ENCODE peak calls at places on chromosomes 6 and 20, in five cellular contexts. W is uterus; Z is cardiac muscle cell; A is CD4-positive, CD25-positive, alpha-beta regulatory T cell; E is GM23248. R is an unnamed sample.
A peak's percentile ranks its signal among the peaks of the same experiment; 100 is the strongest.

GRCh38 chr6:14135865-14136539 is 18.4 kb downstream of the CD83 start:
- DNase-seq in W (no peak), Z (no peak), A (no peak), E (no peak), R (no peak)

GRCh38 chr6:148044921-148045320 is 297.7 kb upstream of the SASH1 start:
- DNase-seq in W (no peak), Z (no peak), A (no peak), E (no peak), R (no peak)

GRCh38 chr6:37218501-37218900 is 39.1 kb upstream of the TBC1D22B start:
- DNase-seq in W (no peak), Z (no peak), A (no peak), E (no peak), R (no peak)

GRCh38 chr20:706366-706885 is 30.8 kb upstream of the SCRT2 start:
- DNase-seq in W (no peak), Z (no peak), A (no peak), E (no peak), R (no peak)

GRCh38 chr6:11213305-11214106 is 19.0 kb downstream of the NEDD9 start:
- DNase-seq in W (no peak), Z (peak; percentile 58), A (no peak), E (peak; percentile 44), R (no peak)

GRCh38 chr6:142903806-142904205 is 41.2 kb downstream of the HIVEP2 start:
- DNase-seq in W (no peak), Z (no peak), A (peak; percentile 55), E (peak; percentile 42), R (peak; percentile 42)

GRCh38 chr20:47468290-47469050 is 33.2 kb upstream of the NCOA3 start:
- DNase-seq in W (no peak), Z (no peak), A (no peak), E (no peak), R (no peak)

GRCh38 chr20:35312348-35312747 is 20.1 kb upstream of the FAM83C start:
- DNase-seq in W (no peak), Z (peak; percentile 78), A (no peak), E (peak; percentile 92), R (no peak)

GRCh38 chr20:1242530-1242929 is 16.7 kb downstream of the RAD21L1 start:
- DNase-seq in W (no peak), Z (peak; percentile 64), A (no peak), E (peak; percentile 91), R (no peak)

GRCh38 chr20:15930324-15931305 is 642.6 kb downstream of the KIF16B start:
- DNase-seq in W (no peak), Z (peak; percentile 8), A (no peak), E (peak; percentile 64), R (no peak)

GRCh38 chr6:34526992-34527728 is 29.0 kb downstream of the SPDEF start:
- DNase-seq in W (peak; percentile 96), Z (peak; percentile 95), A (peak; percentile 95), E (peak; percentile 96), R (peak; percentile 93)

GRCh38 chr6:159729598-159729997 is 2.3 kb downstream of the WTAP start:
- DNase-seq in W (no peak), Z (peak; percentile 19), A (peak; percentile 34), E (peak; percentile 54), R (no peak)

GRCh38 chr6:30344868-30345671 is at the start of gene RPP21:
- DNase-seq in W (peak; percentile 83), Z (peak; percentile 82), A (peak; percentile 92), E (peak; percentile 94), R (peak; percentile 85)

GRCh38 chr6:168031411-168032382 is 34.2 kb downstream of the KIF25 start:
- DNase-seq in W (no peak), Z (peak; percentile 66), A (no peak), E (peak; percentile 79), R (no peak)

GRCh38 chr6:27209167-27209566 is 38.3 kb upstream of the PRSS16 start:
- DNase-seq in W (no peak), Z (no peak), A (no peak), E (no peak), R (no peak)

GRCh38 chr20:6921717-6922386 is 154.4 kb downstream of the BMP2 start:
- DNase-seq in W (no peak), Z (no peak), A (no peak), E (no peak), R (no peak)

GRCh38 chr6:15659181-15659580 is 3.6 kb downstream of the DTNBP1 start:
- DNase-seq in W (no peak), Z (no peak), A (no peak), E (no peak), R (no peak)

GRCh38 chr6:20533746-20534294 is 437 bp upstream of the CDKAL1 start:
- DNase-seq in W (no peak), Z (no peak), A (no peak), E (no peak), R (no peak)

GRCh38 chr6:7124631-7125030 is 16.9 kb downstream of the RREB1 start:
- DNase-seq in W (no peak), Z (no peak), A (no peak), E (peak; percentile 54), R (no peak)

GRCh38 chr6:57257911-57258541 is 35.9 kb upstream of the RAB23 start:
- DNase-seq in W (peak; percentile 37), Z (peak; percentile 70), A (no peak), E (peak; percentile 87), R (no peak)

GRCh38 chr6:138115877-138116660 is 8.8 kb upstream of the PERP start:
- DNase-seq in W (peak; percentile 21), Z (peak; percentile 84), A (peak; percentile 79), E (peak; percentile 90), R (peak; percentile 63)

GRCh38 chr6:18742406-18742805 is 355.3 kb downstream of the RNF144B start:
- DNase-seq in W (no peak), Z (peak; percentile 13), A (no peak), E (peak; percentile 78), R (no peak)

GRCh38 chr20:25042531-25043498 is 15.1 kb downstream of the ACSS1 start:
- DNase-seq in W (no peak), Z (no peak), A (peak; percentile 82), E (no peak), R (peak; percentile 68)

GRCh38 chr6:12277401-12277800 is 12.8 kb upstream of the EDN1 start:
- DNase-seq in W (no peak), Z (no peak), A (no peak), E (no peak), R (no peak)

GRCh38 chr6:68296126-68296525 is 339.0 kb upstream of the ADGRB3 start:
- DNase-seq in W (no peak), Z (peak; percentile 25), A (no peak), E (no peak), R (no peak)

GRCh38 chr6:38058022-38058421 is 238.5 kb downstream of the ZFAND3 start:
- DNase-seq in W (no peak), Z (no peak), A (peak; percentile 48), E (peak; percentile 60), R (no peak)

GRCh38 chr6:5246141-5246869 is 14.4 kb downstream of the LYRM4 start:
- DNase-seq in W (no peak), Z (no peak), A (no peak), E (no peak), R (no peak)

GRCh38 chr6:2899596-2899995 is 3.5 kb downstream of the SERPINB9 start:
- DNase-seq in W (no peak), Z (no peak), A (peak; percentile 78), E (no peak), R (peak; percentile 75)

GRCh38 chr6:143955971-143956370 is 52.1 kb downstream of the PLAGL1 start:
- DNase-seq in W (no peak), Z (no peak), A (no peak), E (no peak), R (no peak)

GRCh38 chr20:47768016-47768953 is 17.0 kb downstream of the SULF2 start:
- DNase-seq in W (no peak), Z (peak; percentile 55), A (no peak), E (no peak), R (no peak)

GRCh38 chr20:35564905-35565304 is 23.0 kb downstream of the ERGIC3 start:
- DNase-seq in W (no peak), Z (no peak), A (no peak), E (no peak), R (no peak)

GRCh38 chr6:113308266-113308665 is 548.9 kb upstream of the MARCKS start:
- DNase-seq in W (no peak), Z (no peak), A (no peak), E (no peak), R (no peak)

GRCh38 chr6:113301651-113302050 is 555.5 kb upstream of the MARCKS start:
- DNase-seq in W (no peak), Z (no peak), A (no peak), E (peak; percentile 58), R (no peak)

DNA sequence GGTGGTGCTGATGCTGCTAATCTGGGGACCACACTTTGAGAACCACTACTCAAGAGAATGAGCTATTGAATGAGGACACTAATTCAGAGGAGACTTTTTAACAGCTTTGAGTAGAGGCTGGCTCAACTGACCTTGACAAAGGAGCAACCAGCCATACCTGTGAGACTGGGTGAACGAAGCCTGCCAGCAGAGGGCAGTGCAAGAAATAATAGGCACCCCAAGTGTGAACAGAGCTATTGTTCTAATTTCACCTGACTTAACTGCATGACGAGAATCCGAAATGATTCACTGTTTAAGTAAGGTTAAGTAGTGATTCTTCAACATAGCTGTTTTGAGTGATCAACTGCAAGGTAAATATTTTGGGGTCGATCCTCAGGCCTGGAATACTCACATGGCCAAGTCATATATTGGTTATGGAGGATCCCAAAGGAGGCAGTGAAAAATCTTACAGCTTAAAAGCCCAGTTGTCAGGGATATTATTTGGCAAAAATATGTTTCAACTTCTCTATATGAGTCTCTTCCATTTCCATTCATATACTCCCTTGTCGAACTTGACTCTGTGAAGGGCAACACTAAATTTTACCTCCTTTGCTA is 550.5 kb upstream of the MARCKS start:
- DNase-seq in W (peak; percentile 62), Z (peak; percentile 51), A (peak; percentile 45), E (peak; percentile 49), R (peak; percentile 1)
- H3K4me3 ChIP-seq in W (no peak overlapping the region), Z (no peak overlapping the region), A (no peak overlapping the region), E (no peak overlapping the region), R (no peak overlapping the region)

GRCh38 chr6:39885691-39886090 is 48.6 kb downstream of the MOCS1 start:
- DNase-seq in W (no peak), Z (no peak), A (no peak), E (no peak), R (no peak)
- H3K27ac ChIP-seq in W (no peak overlapping the region), Z (no peak overlapping the region), A (no peak overlapping the region), E (no peak overlapping the region), R (no peak overlapping the region)

DNA sequence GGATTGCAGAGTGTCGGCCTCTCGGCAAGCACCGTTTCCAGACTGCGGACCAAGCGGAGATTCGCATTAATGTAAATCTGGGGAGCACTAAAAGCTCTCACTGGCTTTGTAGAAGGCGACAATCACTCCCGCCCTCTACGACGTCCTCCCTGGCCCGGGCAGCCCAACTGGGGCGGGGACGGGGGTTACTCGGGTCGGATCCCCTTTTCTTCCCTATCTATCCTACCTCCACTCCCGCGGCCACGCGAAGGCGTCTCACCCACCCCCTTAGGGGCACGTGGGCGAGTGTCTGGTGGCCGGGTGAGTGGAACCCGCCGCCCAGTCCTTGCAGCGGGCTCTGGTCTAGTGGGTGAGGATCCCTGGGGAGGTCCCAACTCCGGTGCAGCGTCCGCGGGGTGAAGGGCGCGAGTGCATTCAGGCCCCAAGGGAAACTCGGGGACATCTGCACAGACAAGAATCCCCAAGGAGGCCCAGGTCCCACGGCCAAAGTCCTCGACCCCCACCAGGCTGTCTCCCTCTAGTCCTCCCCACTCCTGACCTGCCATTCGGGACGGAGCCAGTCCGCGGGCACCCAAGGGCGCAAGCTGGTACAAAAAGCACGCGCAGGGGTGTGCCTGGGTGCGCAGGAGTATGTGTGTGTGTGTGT is 42.4 kb upstream of the OSTM1 start:
- DNase-seq in W (no peak), Z (no peak), A (no peak), E (no peak), R (peak; percentile 8)
- H3K27me3 ChIP-seq in W (peaks cover 16% of the 10 kb centered on the region), Z (peaks cover 100% of the 10 kb centered on the region), A (peaks cover 43% of the 10 kb centered on the region), E (peaks cover 77% of the 10 kb centered on the region), R (peaks cover 69% of the 10 kb centered on the region)

GRCh38 chr20:17571967-17572638 is 2.2 kb downstream of the DSTN start:
- DNase-seq in W (no peak), Z (no peak), A (no peak), E (no peak), R (no peak)
- H3K4me3 ChIP-seq in W (peak overlapping the region; percentile 77), Z (peak overlapping the region; percentile 76), A (peak overlapping the region; percentile 90), E (peak overlapping the region; percentile 95), R (no peak overlapping the region)